ENCODE peak calls at places on chromosomes 7 and 10, in nine cellular contexts. One of them, this sample, is unnamed. For H3K4me1, the result is how much of the 10 kb centered on the place peaks cover.

GRCh38 chr7:123131556-123132345 is 68.0 kb downstream of the SLC13A1 start:
- DNase-seq in SJSA1: no peak
- DNase-seq in transverse colon: no peak
- DNase-seq in right cardiac atrium: no peak
- DNase-seq in mammary epithelial cell: no peak
- DNase-seq in body of pancreas: no peak
- DNase-seq in adipocyte: no peak
- DNase-seq in effector memory CD4-positive, alpha-beta T cell: no peak
- DNase-seq in SK-N-SH: no peak
- DNase-seq in this sample: no peak

GRCh38 chr7:73827568-73828106 is 3.2 kb upstream of the CLDN4 start:
- DNase-seq in SJSA1: no peak
- DNase-seq in transverse colon: peak
- DNase-seq in right cardiac atrium: no peak
- DNase-seq in mammary epithelial cell: peak
- DNase-seq in body of pancreas: peak
- DNase-seq in adipocyte: no peak
- DNase-seq in effector memory CD4-positive, alpha-beta T cell: no peak
- DNase-seq in SK-N-SH: peak
- DNase-seq in this sample: peak

GRCh38 chr10:44385726-44386438 is 985 bp upstream of the CXCL12 start:
- DNase-seq in SJSA1: no peak
- DNase-seq in transverse colon: no peak
- DNase-seq in right cardiac atrium: no peak
- DNase-seq in mammary epithelial cell: no peak
- DNase-seq in body of pancreas: no peak
- DNase-seq in adipocyte: no peak
- DNase-seq in effector memory CD4-positive, alpha-beta T cell: no peak
- DNase-seq in SK-N-SH: peak
- DNase-seq in this sample: peak

GRCh38 chr7:152120210-152120609 is 94.7 kb downstream of the GALNT11 start:
- DNase-seq in SJSA1: no peak
- DNase-seq in transverse colon: no peak
- DNase-seq in right cardiac atrium: no peak
- DNase-seq in mammary epithelial cell: no peak
- DNase-seq in body of pancreas: no peak
- DNase-seq in adipocyte: no peak
- DNase-seq in effector memory CD4-positive, alpha-beta T cell: no peak
- DNase-seq in SK-N-SH: no peak
- DNase-seq in this sample: no peak

GRCh38 chr10:88881335-88881734 is 1.3 kb downstream of the STAMBPL1 start:
- DNase-seq in SJSA1: peak
- DNase-seq in transverse colon: no peak
- DNase-seq in right cardiac atrium: no peak
- DNase-seq in mammary epithelial cell: no peak
- DNase-seq in body of pancreas: no peak
- DNase-seq in adipocyte: peak
- DNase-seq in effector memory CD4-positive, alpha-beta T cell: no peak
- DNase-seq in SK-N-SH: peak
- DNase-seq in this sample: no peak

GRCh38 chr7:91876391-91877133 is 3.9 kb downstream of the MTERF1 start:
- DNase-seq in SJSA1: no peak
- DNase-seq in transverse colon: no peak
- DNase-seq in right cardiac atrium: no peak
- DNase-seq in mammary epithelial cell: peak
- DNase-seq in body of pancreas: no peak
- DNase-seq in adipocyte: peak
- DNase-seq in effector memory CD4-positive, alpha-beta T cell: no peak
- DNase-seq in SK-N-SH: no peak
- DNase-seq in this sample: no peak

GRCh38 chr7:39554583-39555140 is 11.5 kb upstream of the YAE1 start:
- DNase-seq in SJSA1: no peak
- DNase-seq in transverse colon: no peak
- DNase-seq in right cardiac atrium: no peak
- DNase-seq in mammary epithelial cell: no peak
- DNase-seq in body of pancreas: no peak
- DNase-seq in adipocyte: peak
- DNase-seq in effector memory CD4-positive, alpha-beta T cell: no peak
- DNase-seq in SK-N-SH: no peak
- DNase-seq in this sample: no peak

GRCh38 chr10:45181483-45181882 is 133.9 kb downstream of the OR13A1 start:
- DNase-seq in SJSA1: no peak
- DNase-seq in transverse colon: no peak
- DNase-seq in right cardiac atrium: peak
- DNase-seq in mammary epithelial cell: no peak
- DNase-seq in body of pancreas: peak
- DNase-seq in adipocyte: no peak
- DNase-seq in effector memory CD4-positive, alpha-beta T cell: no peak
- DNase-seq in SK-N-SH: no peak
- DNase-seq in this sample: no peak

GRCh38 chr7:151767557-151767956 is 109.4 kb downstream of the PRKAG2 start:
- DNase-seq in SJSA1: no peak
- DNase-seq in transverse colon: no peak
- DNase-seq in right cardiac atrium: no peak
- DNase-seq in mammary epithelial cell: no peak
- DNase-seq in body of pancreas: no peak
- DNase-seq in adipocyte: no peak
- DNase-seq in effector memory CD4-positive, alpha-beta T cell: no peak
- DNase-seq in SK-N-SH: no peak
- DNase-seq in this sample: no peak

GRCh38 chr7:43674559-43675436 is 54.5 kb downstream of the COA1 start:
- DNase-seq in SJSA1: peak
- DNase-seq in transverse colon: no peak
- DNase-seq in right cardiac atrium: no peak
- DNase-seq in mammary epithelial cell: peak
- DNase-seq in body of pancreas: peak
- DNase-seq in adipocyte: peak
- DNase-seq in effector memory CD4-positive, alpha-beta T cell: no peak
- DNase-seq in SK-N-SH: no peak
- DNase-seq in this sample: no peak

GRCh38 chr10:62053860-62054259 is 152.4 kb downstream of the ARID5B start:
- DNase-seq in SJSA1: no peak
- DNase-seq in transverse colon: no peak
- DNase-seq in right cardiac atrium: no peak
- DNase-seq in mammary epithelial cell: no peak
- DNase-seq in body of pancreas: no peak
- DNase-seq in adipocyte: no peak
- DNase-seq in effector memory CD4-positive, alpha-beta T cell: no peak
- DNase-seq in SK-N-SH: no peak
- DNase-seq in this sample: no peak
- H3K4me1 ChIP-seq in SJSA1: under half
- H3K4me1 ChIP-seq in transverse colon: under half
- H3K4me1 ChIP-seq in right cardiac atrium: under half
- H3K4me1 ChIP-seq in mammary epithelial cell: under half
- H3K4me1 ChIP-seq in body of pancreas: under half
- H3K4me1 ChIP-seq in adipocyte: half or more
- H3K4me1 ChIP-seq in effector memory CD4-positive, alpha-beta T cell: under half
- H3K4me1 ChIP-seq in SK-N-SH: under half
- H3K4me1 ChIP-seq in this sample: under half

GRCh38 chr10:20962165-20962564 is 65.1 kb upstream of the NEBL start:
- DNase-seq in SJSA1: no peak
- DNase-seq in transverse colon: no peak
- DNase-seq in right cardiac atrium: no peak
- DNase-seq in mammary epithelial cell: no peak
- DNase-seq in body of pancreas: no peak
- DNase-seq in adipocyte: peak
- DNase-seq in effector memory CD4-positive, alpha-beta T cell: no peak
- DNase-seq in SK-N-SH: no peak
- DNase-seq in this sample: no peak

GRCh38 chr10:20959178-20959577 is 62.1 kb upstream of the NEBL start:
- DNase-seq in SJSA1: no peak
- DNase-seq in transverse colon: no peak
- DNase-seq in right cardiac atrium: no peak
- DNase-seq in mammary epithelial cell: no peak
- DNase-seq in body of pancreas: no peak
- DNase-seq in adipocyte: no peak
- DNase-seq in effector memory CD4-positive, alpha-beta T cell: no peak
- DNase-seq in SK-N-SH: no peak
- DNase-seq in this sample: no peak

GRCh38 chr10:20966426-20966825 is 69.3 kb upstream of the NEBL start:
- DNase-seq in SJSA1: no peak
- DNase-seq in transverse colon: no peak
- DNase-seq in right cardiac atrium: no peak
- DNase-seq in mammary epithelial cell: no peak
- DNase-seq in body of pancreas: no peak
- DNase-seq in adipocyte: no peak
- DNase-seq in effector memory CD4-positive, alpha-beta T cell: no peak
- DNase-seq in SK-N-SH: no peak
- DNase-seq in this sample: no peak

GRCh38 chr10:20963056-20963455 is 65.9 kb upstream of the NEBL start:
- DNase-seq in SJSA1: no peak
- DNase-seq in transverse colon: no peak
- DNase-seq in right cardiac atrium: no peak
- DNase-seq in mammary epithelial cell: no peak
- DNase-seq in body of pancreas: no peak
- DNase-seq in adipocyte: no peak
- DNase-seq in effector memory CD4-positive, alpha-beta T cell: no peak
- DNase-seq in SK-N-SH: no peak
- DNase-seq in this sample: no peak

GRCh38 chr10:20963721-20964595 is 66.8 kb upstream of the NEBL start:
- DNase-seq in SJSA1: no peak
- DNase-seq in transverse colon: no peak
- DNase-seq in right cardiac atrium: no peak
- DNase-seq in mammary epithelial cell: no peak
- DNase-seq in body of pancreas: no peak
- DNase-seq in adipocyte: no peak
- DNase-seq in effector memory CD4-positive, alpha-beta T cell: no peak
- DNase-seq in SK-N-SH: no peak
- DNase-seq in this sample: no peak
- H3K4me1 ChIP-seq in SJSA1: under half
- H3K4me1 ChIP-seq in transverse colon: under half
- H3K4me1 ChIP-seq in right cardiac atrium: under half
- H3K4me1 ChIP-seq in mammary epithelial cell: under half
- H3K4me1 ChIP-seq in body of pancreas: under half
- H3K4me1 ChIP-seq in adipocyte: under half
- H3K4me1 ChIP-seq in effector memory CD4-positive, alpha-beta T cell: under half
- H3K4me1 ChIP-seq in SK-N-SH: under half
- H3K4me1 ChIP-seq in this sample: under half

GRCh38 chr7:13016633-13017324 is 329.3 kb downstream of the ARL4A start:
- DNase-seq in SJSA1: no peak
- DNase-seq in transverse colon: no peak
- DNase-seq in right cardiac atrium: no peak
- DNase-seq in mammary epithelial cell: peak
- DNase-seq in body of pancreas: no peak
- DNase-seq in adipocyte: peak
- DNase-seq in effector memory CD4-positive, alpha-beta T cell: no peak
- DNase-seq in SK-N-SH: no peak
- DNase-seq in this sample: no peak
- H3K4me1 ChIP-seq in SJSA1: under half
- H3K4me1 ChIP-seq in transverse colon: under half
- H3K4me1 ChIP-seq in right cardiac atrium: under half
- H3K4me1 ChIP-seq in mammary epithelial cell: under half
- H3K4me1 ChIP-seq in body of pancreas: under half
- H3K4me1 ChIP-seq in adipocyte: under half
- H3K4me1 ChIP-seq in effector memory CD4-positive, alpha-beta T cell: under half
- H3K4me1 ChIP-seq in SK-N-SH: under half
- H3K4me1 ChIP-seq in this sample: under half

GRCh38 chr7:101244385-101245146 is at the start of gene FIS1:
- DNase-seq in SJSA1: peak
- DNase-seq in transverse colon: peak
- DNase-seq in right cardiac atrium: peak
- DNase-seq in mammary epithelial cell: peak
- DNase-seq in body of pancreas: peak
- DNase-seq in adipocyte: peak
- DNase-seq in effector memory CD4-positive, alpha-beta T cell: peak
- DNase-seq in SK-N-SH: peak
- DNase-seq in this sample: peak
- H3K4me1 ChIP-seq in SJSA1: under half
- H3K4me1 ChIP-seq in transverse colon: under half
- H3K4me1 ChIP-seq in right cardiac atrium: under half
- H3K4me1 ChIP-seq in mammary epithelial cell: under half
- H3K4me1 ChIP-seq in body of pancreas: under half
- H3K4me1 ChIP-seq in adipocyte: under half
- H3K4me1 ChIP-seq in effector memory CD4-positive, alpha-beta T cell: under half
- H3K4me1 ChIP-seq in SK-N-SH: under half
- H3K4me1 ChIP-seq in this sample: under half

GRCh38 chr7:137879357-137880158 is 32.8 kb upstream of the DGKI start:
- DNase-seq in SJSA1: no peak
- DNase-seq in transverse colon: no peak
- DNase-seq in right cardiac atrium: no peak
- DNase-seq in mammary epithelial cell: peak
- DNase-seq in body of pancreas: no peak
- DNase-seq in adipocyte: no peak
- DNase-seq in effector memory CD4-positive, alpha-beta T cell: no peak
- DNase-seq in SK-N-SH: no peak
- DNase-seq in this sample: no peak
- H3K4me1 ChIP-seq in SJSA1: half or more
- H3K4me1 ChIP-seq in transverse colon: under half
- H3K4me1 ChIP-seq in right cardiac atrium: under half
- H3K4me1 ChIP-seq in mammary epithelial cell: half or more
- H3K4me1 ChIP-seq in body of pancreas: under half
- H3K4me1 ChIP-seq in adipocyte: half or more
- H3K4me1 ChIP-seq in effector memory CD4-positive, alpha-beta T cell: under half
- H3K4me1 ChIP-seq in SK-N-SH: under half
- H3K4me1 ChIP-seq in this sample: under half

GRCh38 chr10:113412161-113412560 is 140.7 kb upstream of the HABP2 start:
- DNase-seq in SJSA1: no peak
- DNase-seq in transverse colon: no peak
- DNase-seq in right cardiac atrium: no peak
- DNase-seq in mammary epithelial cell: no peak
- DNase-seq in body of pancreas: no peak
- DNase-seq in adipocyte: peak
- DNase-seq in effector memory CD4-positive, alpha-beta T cell: no peak
- DNase-seq in SK-N-SH: no peak
- DNase-seq in this sample: no peak

GRCh38 chr10:113414481-113414990 is 138.3 kb upstream of the HABP2 start:
- DNase-seq in SJSA1: no peak
- DNase-seq in transverse colon: no peak
- DNase-seq in right cardiac atrium: no peak
- DNase-seq in mammary epithelial cell: no peak
- DNase-seq in body of pancreas: no peak
- DNase-seq in adipocyte: no peak
- DNase-seq in effector memory CD4-positive, alpha-beta T cell: no peak
- DNase-seq in SK-N-SH: no peak
- DNase-seq in this sample: no peak

GRCh38 chr10:113410618-113411017 is 142.2 kb upstream of the HABP2 start:
- DNase-seq in SJSA1: no peak
- DNase-seq in transverse colon: no peak
- DNase-seq in right cardiac atrium: no peak
- DNase-seq in mammary epithelial cell: no peak
- DNase-seq in body of pancreas: no peak
- DNase-seq in adipocyte: no peak
- DNase-seq in effector memory CD4-positive, alpha-beta T cell: no peak
- DNase-seq in SK-N-SH: no peak
- DNase-seq in this sample: no peak

GRCh38 chr10:113409147-113409546 is 143.7 kb upstream of the HABP2 start:
- DNase-seq in SJSA1: no peak
- DNase-seq in transverse colon: no peak
- DNase-seq in right cardiac atrium: no peak
- DNase-seq in mammary epithelial cell: no peak
- DNase-seq in body of pancreas: no peak
- DNase-seq in adipocyte: no peak
- DNase-seq in effector memory CD4-positive, alpha-beta T cell: no peak
- DNase-seq in SK-N-SH: no peak
- DNase-seq in this sample: no peak

GRCh38 chr10:113411456-113411855 is 141.4 kb upstream of the HABP2 start:
- DNase-seq in SJSA1: no peak
- DNase-seq in transverse colon: no peak
- DNase-seq in right cardiac atrium: no peak
- DNase-seq in mammary epithelial cell: no peak
- DNase-seq in body of pancreas: no peak
- DNase-seq in adipocyte: no peak
- DNase-seq in effector memory CD4-positive, alpha-beta T cell: no peak
- DNase-seq in SK-N-SH: no peak
- DNase-seq in this sample: no peak
- H3K4me1 ChIP-seq in SJSA1: under half
- H3K4me1 ChIP-seq in transverse colon: under half
- H3K4me1 ChIP-seq in right cardiac atrium: under half
- H3K4me1 ChIP-seq in mammary epithelial cell: under half
- H3K4me1 ChIP-seq in body of pancreas: under half
- H3K4me1 ChIP-seq in adipocyte: under half
- H3K4me1 ChIP-seq in effector memory CD4-positive, alpha-beta T cell: under half
- H3K4me1 ChIP-seq in SK-N-SH: under half
- H3K4me1 ChIP-seq in this sample: under half